ENCODE peak calls at places on chromosome 16, in four cellular contexts. N is GM12878, I is K562, Q is IMR-90. U is an unnamed sample.

GRCh38 chr16:79066621-79067020 is 533.9 kb downstream of the MAF start:
- DNase-seq in N (no peak), I (no peak), Q (no peak), U (no peak)

GRCh38 chr16:80466024-80466986 is 74.5 kb upstream of the DYNLRB2 start:
- DNase-seq in N (peak), I (peak), Q (peak), U (peak)

GRCh38 chr16:19696961-19697360 is 21.1 kb downstream of the KNOP1 start:
- DNase-seq in N (no peak), I (no peak), Q (no peak), U (no peak)

GRCh38 chr16:82061861-82062525 is 26.9 kb downstream of the HSD17B2 start:
- DNase-seq in N (no peak), I (peak), Q (peak), U (peak)

GRCh38 chr16:47045023-47045422 is 71.5 kb upstream of the DNAJA2 start:
- DNase-seq in N (no peak), I (no peak), Q (no peak), U (no peak)

GRCh38 chr16:57694556-57695377 is at the start of gene DRC7:
- DNase-seq in N (no peak), I (peak), Q (peak), U (peak)

GRCh38 chr16:3492356-3492755 is 2.9 kb downstream of the C16orf90 start:
- DNase-seq in N (no peak), I (no peak), Q (no peak), U (no peak)

GRCh38 chr16:50297301-50298074 is 31.1 kb downstream of the ADCY7 start:
- DNase-seq in N (no peak), I (no peak), Q (no peak), U (no peak)

GRCh38 chr16:28303132-28303531 is 10.8 kb downstream of the SBK1 start:
- DNase-seq in N (no peak), I (no peak), Q (no peak), U (no peak)

GRCh38 chr16:19850131-19850817 is 34.4 kb downstream of the GPRC5B start:
- DNase-seq in N (no peak), I (no peak), Q (no peak), U (no peak)

GRCh38 chr16:15031179-15031578 is 24.7 kb downstream of the NTAN1 start:
- DNase-seq in N (no peak), I (no peak), Q (no peak), U (no peak)

GRCh38 chr16:83533193-83533592 is 274.6 kb upstream of the HSBP1 start:
- DNase-seq in N (no peak), I (no peak), Q (peak), U (no peak)

GRCh38 chr16:14502932-14503741 is 126.9 kb downstream of the PARN start:
- DNase-seq in N (peak), I (no peak), Q (peak), U (no peak)

GRCh38 chr16:4350365-4350786 is 745 bp downstream of the PAM16 start:
- DNase-seq in N (no peak), I (no peak), Q (no peak), U (no peak)

GRCh38 chr16:14462811-14463210 is 167.2 kb downstream of the PARN start:
- DNase-seq in N (no peak), I (no peak), Q (peak), U (peak)

GRCh38 chr16:84322749-84323148 is 28.1 kb downstream of the WFDC1 start:
- DNase-seq in N (no peak), I (no peak), Q (no peak), U (no peak)

GRCh38 chr16:64629622-64630021 is 492.2 kb downstream of the CDH11 start:
- DNase-seq in N (no peak), I (no peak), Q (no peak), U (no peak)

GRCh38 chr16:24667244-24667764 is 62.1 kb upstream of the TNRC6A start:
- DNase-seq in N (no peak), I (no peak), Q (no peak), U (no peak)

GRCh38 chr16:25897677-25898076 is 205.9 kb downstream of the HS3ST4 start:
- DNase-seq in N (no peak), I (no peak), Q (no peak), U (no peak)

GRCh38 chr16:13864689-13865088 is 55.3 kb upstream of the ERCC4 start:
- DNase-seq in N (no peak), I (no peak), Q (no peak), U (no peak)

GRCh38 chr16:68000024-68000423 is 740 bp upstream of the DPEP2 start:
- DNase-seq in N (no peak), I (no peak), Q (no peak), U (no peak)

GRCh38 chr16:68009157-68009735 is 6.5 kb downstream of the DPEP2NB start:
- DNase-seq in N (no peak), I (no peak), Q (no peak), U (no peak)

GRCh38 chr16:68003031-68003430 is 3.7 kb upstream of the DPEP2 start:
- DNase-seq in N (no peak), I (no peak), Q (peak), U (no peak)

GRCh38 chr16:68000450-68000849 is 1.2 kb upstream of the DPEP2 start:
- DNase-seq in N (no peak), I (no peak), Q (no peak), U (peak)

GRCh38 chr16:68005786-68006286 is 6.6 kb upstream of the DPEP2 start:
- DNase-seq in N (no peak), I (no peak), Q (no peak), U (peak)
- TF ChIP-seq FOS in N (no peak), I (no peak), Q (no peak), U (no peak)

DNA sequence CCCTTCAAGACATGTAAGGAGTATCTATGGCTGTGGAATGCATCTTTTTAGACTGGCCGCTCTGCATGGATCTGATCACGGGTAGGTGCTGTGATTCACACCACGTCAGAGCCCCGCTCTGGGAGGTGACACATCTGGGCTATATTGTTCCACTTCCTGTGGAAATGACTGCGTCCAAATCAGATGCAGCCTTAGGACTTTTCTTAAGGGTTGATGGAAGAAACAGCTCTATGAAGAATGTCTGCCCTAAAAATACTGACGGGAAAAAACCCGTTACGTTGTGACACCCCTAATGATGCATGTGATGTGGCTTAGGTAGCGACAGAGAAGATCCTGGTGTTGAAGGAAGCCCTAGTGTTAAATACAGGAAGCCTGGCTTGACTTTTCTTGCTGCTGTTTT is 12.2 kb downstream of the BANP start:
- DNase-seq in N (no peak), I (no peak), Q (peak), U (peak)
- TF ChIP-seq FOS in N (no peak), I (no peak), Q (peak), U (peak)

DNA sequence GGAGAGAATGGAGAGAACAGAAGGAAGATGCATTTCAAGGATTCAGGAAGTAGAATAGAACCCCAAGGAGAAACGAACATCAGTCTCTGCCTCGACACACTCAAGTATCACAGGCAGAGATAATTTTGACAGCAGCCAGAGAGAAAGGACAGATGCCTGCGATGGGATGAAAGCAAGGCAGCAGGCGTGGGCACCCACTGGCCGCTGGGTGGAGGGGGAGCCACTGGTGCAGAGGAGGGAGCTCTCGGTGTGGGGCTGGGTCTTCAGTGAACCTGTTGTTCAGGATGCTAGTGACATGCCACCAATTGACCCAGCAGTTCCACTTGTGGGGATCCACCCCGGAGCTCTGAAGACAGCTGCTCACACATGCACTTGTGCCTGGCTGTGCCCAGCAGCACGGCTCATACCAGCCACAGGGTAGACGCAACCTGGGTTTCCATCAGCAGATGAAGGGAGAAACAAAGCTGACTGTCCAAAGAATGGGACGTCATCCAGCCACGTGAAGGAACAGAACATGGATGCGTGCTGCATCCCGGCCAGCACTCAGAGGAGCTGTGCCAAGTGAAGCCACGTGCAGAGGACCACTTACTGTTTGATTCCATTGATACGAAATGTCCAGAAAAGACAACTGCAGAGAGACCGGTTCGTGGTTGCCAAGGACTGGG is 127.0 kb downstream of the BANP start:
- DNase-seq in N (no peak), I (no peak), Q (no peak), U (no peak)
- TF ChIP-seq FOS in N (no peak), I (no peak), Q (no peak), U (no peak)

DNA sequence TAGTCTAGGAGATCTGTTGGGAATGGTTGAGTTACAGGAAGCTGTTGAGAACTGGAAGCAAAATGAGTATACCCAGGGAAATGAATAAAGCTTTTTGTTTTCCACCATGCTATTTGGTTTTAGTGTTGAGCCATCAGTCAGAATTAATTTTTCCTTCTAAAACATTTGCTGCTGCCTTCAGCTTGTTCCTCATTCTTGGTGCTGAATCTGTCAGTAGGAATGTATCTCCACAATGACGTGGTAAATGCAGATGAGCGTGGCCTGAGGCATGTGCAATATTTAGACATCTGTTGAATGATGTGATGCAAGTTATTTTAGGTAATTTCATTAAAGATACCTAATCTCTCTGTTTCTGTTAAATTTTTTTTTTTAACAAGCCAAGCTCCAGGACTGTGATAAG is 10.9 kb downstream of the HAPSTR1 start:
- DNase-seq in N (no peak), I (no peak), Q (peak), U (no peak)
- TF ChIP-seq FOS in N (no peak), I (no peak), Q (peak), U (no peak)

GRCh38 chr16:56312556-56312955 is 112.8 kb downstream of the AMFR start:
- DNase-seq in N (no peak), I (no peak), Q (no peak), U (no peak)

GRCh38 chr16:56312028-56312300 is 113.4 kb downstream of the AMFR start:
- DNase-seq in N (no peak), I (no peak), Q (no peak), U (no peak)

GRCh38 chr16:56314244-56314850 is 111.0 kb downstream of the AMFR start:
- DNase-seq in N (no peak), I (no peak), Q (no peak), U (no peak)

GRCh38 chr16:56310685-56311084 is 114.7 kb downstream of the AMFR start:
- DNase-seq in N (no peak), I (no peak), Q (no peak), U (no peak)

GRCh38 chr16:56311208-56312027 is 113.9 kb downstream of the AMFR start:
- DNase-seq in N (no peak), I (no peak), Q (no peak), U (no peak)
- TF ChIP-seq FOS in N (no peak), I (no peak), Q (no peak), U (no peak)

DNA sequence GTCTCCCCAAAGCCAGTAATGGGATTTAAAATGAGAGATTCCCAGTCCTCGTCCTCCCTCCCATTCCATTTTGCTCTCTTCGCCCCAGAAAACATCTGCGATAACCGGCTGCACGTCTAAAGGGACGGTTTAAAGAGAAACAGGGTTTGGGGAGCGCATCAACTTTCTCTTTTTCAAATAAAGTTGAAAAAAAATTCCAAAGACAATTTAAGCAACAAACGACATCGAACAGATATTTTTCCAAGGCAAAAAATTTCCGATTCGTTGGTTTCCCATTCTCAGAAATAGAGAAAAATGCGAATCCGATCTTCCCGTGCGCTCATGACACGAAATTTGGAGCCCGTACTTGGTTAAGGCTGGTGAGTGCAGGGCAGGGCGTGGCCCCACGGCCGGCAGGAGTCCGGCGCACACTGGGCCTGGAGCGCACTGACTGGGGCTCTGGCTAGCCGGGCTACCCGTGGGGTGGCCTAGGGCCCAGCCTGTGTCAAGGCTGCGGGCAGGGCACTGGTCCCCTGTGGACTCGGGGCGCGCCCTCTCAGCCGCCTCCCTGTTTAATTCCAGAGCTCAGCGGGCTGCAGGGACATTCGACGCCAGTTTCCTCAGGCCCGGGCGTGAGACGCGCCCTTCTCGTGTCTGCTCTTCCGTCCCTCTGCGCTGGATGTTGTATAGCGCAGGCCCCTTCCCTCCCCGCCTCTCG is 17.8 kb upstream of the ZFHX3 start:
- DNase-seq in N (no peak), I (no peak), Q (no peak), U (no peak)
- TF ChIP-seq FOS in N (no peak), I (no peak), Q (no peak), U (no peak)

GRCh38 chr16:68790130-68790761 is 53.1 kb upstream of the TANGO6 start:
- DNase-seq in N (no peak), I (no peak), Q (peak), U (no peak)
- TF ChIP-seq FOS in N (no peak), I (no peak), Q (no peak), U (no peak)

U was measured in endothelial cell of umbilical vein.